ENCODE peak calls at places on chromosome 1, in six cellular contexts. One of them, this sample, is unnamed.

GRCh38 chr1:193569696-193570269 is 383.4 kb upstream of the B3GALT2 start:
- DNase-seq in BJ: peak
- DNase-seq in cardiac fibroblast: peak
- DNase-seq in CD4-positive, alpha-beta T cell: no peak
- DNase-seq in GM12865: peak
- DNase-seq in heart left ventricle: no peak
- DNase-seq in this sample: no peak

GRCh38 chr1:214416417-214417212 is 134.8 kb downstream of the PTPN14 start:
- DNase-seq in BJ: no peak
- DNase-seq in cardiac fibroblast: peak
- DNase-seq in CD4-positive, alpha-beta T cell: no peak
- DNase-seq in GM12865: no peak
- DNase-seq in heart left ventricle: no peak
- DNase-seq in this sample: no peak

GRCh38 chr1:29960156-29960755 is 723.9 kb downstream of the PTPRU start:
- DNase-seq in BJ: no peak
- DNase-seq in cardiac fibroblast: no peak
- DNase-seq in CD4-positive, alpha-beta T cell: no peak
- DNase-seq in GM12865: no peak
- DNase-seq in heart left ventricle: no peak
- DNase-seq in this sample: no peak

GRCh38 chr1:41478118-41478748 is 6.2 kb downstream of the EDN2 start:
- DNase-seq in BJ: no peak
- DNase-seq in cardiac fibroblast: no peak
- DNase-seq in CD4-positive, alpha-beta T cell: no peak
- DNase-seq in GM12865: no peak
- DNase-seq in heart left ventricle: peak
- DNase-seq in this sample: no peak

GRCh38 chr1:23392125-23392855 is 22.7 kb upstream of the ZNF436 start:
- DNase-seq in BJ: no peak
- DNase-seq in cardiac fibroblast: peak
- DNase-seq in CD4-positive, alpha-beta T cell: no peak
- DNase-seq in GM12865: no peak
- DNase-seq in heart left ventricle: no peak
- DNase-seq in this sample: no peak

GRCh38 chr1:77018386-77019156 is 151.3 kb downstream of the ST6GALNAC5 start:
- DNase-seq in BJ: no peak
- DNase-seq in cardiac fibroblast: no peak
- DNase-seq in CD4-positive, alpha-beta T cell: no peak
- DNase-seq in GM12865: no peak
- DNase-seq in heart left ventricle: no peak
- DNase-seq in this sample: no peak

GRCh38 chr1:203149188-203149840 is 21.8 kb downstream of the ADORA1 start:
- DNase-seq in BJ: no peak
- DNase-seq in cardiac fibroblast: no peak
- DNase-seq in CD4-positive, alpha-beta T cell: no peak
- DNase-seq in GM12865: no peak
- DNase-seq in heart left ventricle: no peak
- DNase-seq in this sample: no peak

GRCh38 chr1:183633676-183634343 is 1.8 kb downstream of the ARPC5 start:
- DNase-seq in BJ: peak
- DNase-seq in cardiac fibroblast: peak
- DNase-seq in CD4-positive, alpha-beta T cell: no peak
- DNase-seq in GM12865: peak
- DNase-seq in heart left ventricle: no peak
- DNase-seq in this sample: peak

GRCh38 chr1:171290611-171291010 is 23.4 kb upstream of the FMO4 start:
- DNase-seq in BJ: no peak
- DNase-seq in cardiac fibroblast: no peak
- DNase-seq in CD4-positive, alpha-beta T cell: no peak
- DNase-seq in GM12865: no peak
- DNase-seq in heart left ventricle: no peak
- DNase-seq in this sample: no peak

GRCh38 chr1:94542088-94542671 is 621 bp upstream of the F3 start:
- DNase-seq in BJ: no peak
- DNase-seq in cardiac fibroblast: peak
- DNase-seq in CD4-positive, alpha-beta T cell: no peak
- DNase-seq in GM12865: peak
- DNase-seq in heart left ventricle: peak
- DNase-seq in this sample: no peak

GRCh38 chr1:40980068-40980452 is 564 bp downstream of the CTPS1 start:
- DNase-seq in BJ: no peak
- DNase-seq in cardiac fibroblast: no peak
- DNase-seq in CD4-positive, alpha-beta T cell: no peak
- DNase-seq in GM12865: no peak
- DNase-seq in heart left ventricle: no peak
- DNase-seq in this sample: no peak

GRCh38 chr1:104100079-104100478 is 350.4 kb downstream of the AMY1C start:
- DNase-seq in BJ: no peak
- DNase-seq in cardiac fibroblast: no peak
- DNase-seq in CD4-positive, alpha-beta T cell: no peak
- DNase-seq in GM12865: no peak
- DNase-seq in heart left ventricle: no peak
- DNase-seq in this sample: no peak

GRCh38 chr1:41914515-41914914 is 4.2 kb downstream of the HIVEP3 start:
- DNase-seq in BJ: no peak
- DNase-seq in cardiac fibroblast: no peak
- DNase-seq in CD4-positive, alpha-beta T cell: no peak
- DNase-seq in GM12865: no peak
- DNase-seq in heart left ventricle: no peak
- DNase-seq in this sample: no peak

GRCh38 chr1:53639996-53640695 is 98.8 kb downstream of the GLIS1 start:
- DNase-seq in BJ: no peak
- DNase-seq in cardiac fibroblast: no peak
- DNase-seq in CD4-positive, alpha-beta T cell: no peak
- DNase-seq in GM12865: no peak
- DNase-seq in heart left ventricle: no peak
- DNase-seq in this sample: no peak

GRCh38 chr1:179767996-179768395 is 24.9 kb downstream of the FAM163A start:
- DNase-seq in BJ: no peak
- DNase-seq in cardiac fibroblast: no peak
- DNase-seq in CD4-positive, alpha-beta T cell: no peak
- DNase-seq in GM12865: no peak
- DNase-seq in heart left ventricle: no peak
- DNase-seq in this sample: no peak

GRCh38 chr1:47519971-47520370 is 82.1 kb downstream of the FOXD2 start:
- DNase-seq in BJ: no peak
- DNase-seq in cardiac fibroblast: no peak
- DNase-seq in CD4-positive, alpha-beta T cell: no peak
- DNase-seq in GM12865: no peak
- DNase-seq in heart left ventricle: no peak
- DNase-seq in this sample: no peak

GRCh38 chr1:167126811-167127210 is 32.9 kb downstream of the STYXL2 start:
- DNase-seq in BJ: no peak
- DNase-seq in cardiac fibroblast: no peak
- DNase-seq in CD4-positive, alpha-beta T cell: no peak
- DNase-seq in GM12865: no peak
- DNase-seq in heart left ventricle: peak
- DNase-seq in this sample: no peak

GRCh38 chr1:910311-910880 is 13.3 kb upstream of the SAMD11 start:
- DNase-seq in BJ: no peak
- DNase-seq in cardiac fibroblast: no peak
- DNase-seq in CD4-positive, alpha-beta T cell: no peak
- DNase-seq in GM12865: no peak
- DNase-seq in heart left ventricle: peak
- DNase-seq in this sample: no peak

GRCh38 chr1:78227705-78228260 is 182.0 kb downstream of the GIPC2 start:
- DNase-seq in BJ: no peak
- DNase-seq in cardiac fibroblast: no peak
- DNase-seq in CD4-positive, alpha-beta T cell: no peak
- DNase-seq in GM12865: no peak
- DNase-seq in heart left ventricle: no peak
- DNase-seq in this sample: no peak

GRCh38 chr1:174262747-174263241 is 103.5 kb downstream of the RABGAP1L start:
- DNase-seq in BJ: peak
- DNase-seq in cardiac fibroblast: peak
- DNase-seq in CD4-positive, alpha-beta T cell: no peak
- DNase-seq in GM12865: peak
- DNase-seq in heart left ventricle: peak
- DNase-seq in this sample: peak

GRCh38 chr1:7702365-7702764 is 68.7 kb upstream of the VAMP3 start:
- DNase-seq in BJ: no peak
- DNase-seq in cardiac fibroblast: no peak
- DNase-seq in CD4-positive, alpha-beta T cell: no peak
- DNase-seq in GM12865: no peak
- DNase-seq in heart left ventricle: no peak
- DNase-seq in this sample: no peak

GRCh38 chr1:161229896-161230295 is 4.0 kb downstream of the TOMM40L start:
- DNase-seq in BJ: no peak
- DNase-seq in cardiac fibroblast: no peak
- DNase-seq in CD4-positive, alpha-beta T cell: no peak
- DNase-seq in GM12865: no peak
- DNase-seq in heart left ventricle: no peak
- DNase-seq in this sample: no peak
- TF ChIP-seq CTCF in BJ: no peak
- TF ChIP-seq CTCF in cardiac fibroblast: no peak
- TF ChIP-seq CTCF in CD4-positive, alpha-beta T cell: no peak
- TF ChIP-seq CTCF in GM12865: no peak
- TF ChIP-seq CTCF in heart left ventricle: no peak
- TF ChIP-seq CTCF in this sample: no peak

DNA sequence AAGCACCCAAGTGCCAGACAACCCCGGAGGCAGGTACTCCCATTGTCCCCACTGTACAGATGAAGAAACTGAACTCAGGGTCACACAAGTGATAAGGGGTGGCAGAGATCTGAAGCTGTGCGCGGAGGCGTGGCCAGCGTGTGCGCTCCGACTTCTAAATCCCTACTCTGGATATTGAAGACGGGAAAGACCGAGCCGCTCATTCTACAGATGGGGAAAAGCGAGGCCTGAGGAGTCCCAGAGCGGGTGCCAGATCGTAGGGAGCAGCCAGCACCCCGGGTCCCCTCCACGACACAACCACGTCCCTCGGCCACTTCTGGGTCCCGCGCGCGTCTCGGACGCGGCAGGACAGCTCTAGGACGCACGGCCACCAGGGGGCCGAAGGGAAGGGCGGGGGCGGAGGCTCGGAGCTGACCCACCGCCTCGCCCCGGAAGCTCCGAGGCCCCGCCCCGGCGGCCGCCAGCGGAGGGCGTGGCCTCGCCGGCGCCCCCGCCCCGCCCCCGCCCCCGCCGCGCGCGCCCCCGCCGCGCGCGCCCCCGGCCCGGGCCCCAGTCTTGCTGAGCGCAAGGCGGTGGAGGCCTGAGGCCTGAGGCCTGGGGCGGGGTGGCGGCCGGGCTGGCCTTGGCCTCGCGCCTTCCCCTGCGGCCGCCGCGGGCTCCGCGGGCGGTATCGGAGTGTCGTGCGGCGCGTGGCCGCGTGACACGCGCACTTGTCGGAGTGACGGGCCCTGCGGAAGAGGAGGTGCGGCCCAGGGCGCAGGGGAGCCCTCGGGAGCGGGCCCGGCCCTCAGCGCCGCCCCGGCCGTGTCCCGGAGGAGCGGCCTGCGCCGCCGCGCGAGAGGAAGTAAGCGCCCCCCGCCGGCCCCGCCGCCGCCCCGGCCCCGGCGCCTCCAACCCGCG is at the start of gene H6PD:
- DNase-seq in BJ: no peak
- DNase-seq in cardiac fibroblast: peak
- DNase-seq in CD4-positive, alpha-beta T cell: peak
- DNase-seq in GM12865: peak
- DNase-seq in heart left ventricle: peak
- DNase-seq in this sample: peak
- TF ChIP-seq CTCF in BJ: peak
- TF ChIP-seq CTCF in cardiac fibroblast: peak
- TF ChIP-seq CTCF in CD4-positive, alpha-beta T cell: peak
- TF ChIP-seq CTCF in GM12865: peak
- TF ChIP-seq CTCF in heart left ventricle: peak
- TF ChIP-seq CTCF in this sample: peak

DNA sequence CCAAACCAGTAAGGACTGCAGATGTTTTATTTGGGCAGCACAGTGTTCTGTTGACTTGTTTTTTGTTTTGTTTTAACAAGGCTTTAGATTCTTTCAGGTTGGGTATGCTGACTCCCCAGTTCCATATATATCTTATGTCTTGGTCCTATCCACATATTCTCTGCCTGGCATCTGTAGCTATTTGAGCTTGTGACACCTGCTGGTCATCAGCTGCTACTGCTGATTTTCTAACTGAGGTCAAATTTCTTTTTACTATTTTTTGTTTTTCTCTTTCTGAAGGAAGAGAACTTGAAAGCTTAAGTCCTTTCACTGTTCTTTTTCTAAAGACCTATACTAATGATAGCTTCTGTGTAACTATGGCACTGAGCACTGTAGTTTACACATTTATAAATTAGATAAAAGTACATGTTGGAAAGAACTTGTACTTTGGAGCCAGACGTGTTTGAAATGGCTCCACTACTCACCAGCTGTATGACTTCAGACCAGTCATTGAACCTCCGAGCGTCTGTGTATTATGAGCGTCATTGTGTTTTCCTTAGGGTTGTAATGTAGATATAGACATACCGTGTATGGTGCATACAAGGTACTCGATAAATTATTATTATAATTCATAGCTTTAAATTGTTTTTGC is 109.4 kb downstream of the NRDC start:
- DNase-seq in BJ: no peak
- DNase-seq in cardiac fibroblast: peak
- DNase-seq in CD4-positive, alpha-beta T cell: no peak
- DNase-seq in GM12865: peak
- DNase-seq in heart left ventricle: no peak
- DNase-seq in this sample: peak
- TF ChIP-seq CTCF in BJ: peak
- TF ChIP-seq CTCF in cardiac fibroblast: peak
- TF ChIP-seq CTCF in CD4-positive, alpha-beta T cell: peak
- TF ChIP-seq CTCF in GM12865: peak
- TF ChIP-seq CTCF in heart left ventricle: peak
- TF ChIP-seq CTCF in this sample: peak

GRCh38 chr1:207333620-207334019 is 12.1 kb downstream of the CD55 start:
- DNase-seq in BJ: no peak
- DNase-seq in cardiac fibroblast: no peak
- DNase-seq in CD4-positive, alpha-beta T cell: no peak
- DNase-seq in GM12865: no peak
- DNase-seq in heart left ventricle: no peak
- DNase-seq in this sample: no peak

GRCh38 chr1:207336559-207337467 is 15.3 kb downstream of the CD55 start:
- DNase-seq in BJ: no peak
- DNase-seq in cardiac fibroblast: peak
- DNase-seq in CD4-positive, alpha-beta T cell: no peak
- DNase-seq in GM12865: peak
- DNase-seq in heart left ventricle: no peak
- DNase-seq in this sample: no peak

DNA sequence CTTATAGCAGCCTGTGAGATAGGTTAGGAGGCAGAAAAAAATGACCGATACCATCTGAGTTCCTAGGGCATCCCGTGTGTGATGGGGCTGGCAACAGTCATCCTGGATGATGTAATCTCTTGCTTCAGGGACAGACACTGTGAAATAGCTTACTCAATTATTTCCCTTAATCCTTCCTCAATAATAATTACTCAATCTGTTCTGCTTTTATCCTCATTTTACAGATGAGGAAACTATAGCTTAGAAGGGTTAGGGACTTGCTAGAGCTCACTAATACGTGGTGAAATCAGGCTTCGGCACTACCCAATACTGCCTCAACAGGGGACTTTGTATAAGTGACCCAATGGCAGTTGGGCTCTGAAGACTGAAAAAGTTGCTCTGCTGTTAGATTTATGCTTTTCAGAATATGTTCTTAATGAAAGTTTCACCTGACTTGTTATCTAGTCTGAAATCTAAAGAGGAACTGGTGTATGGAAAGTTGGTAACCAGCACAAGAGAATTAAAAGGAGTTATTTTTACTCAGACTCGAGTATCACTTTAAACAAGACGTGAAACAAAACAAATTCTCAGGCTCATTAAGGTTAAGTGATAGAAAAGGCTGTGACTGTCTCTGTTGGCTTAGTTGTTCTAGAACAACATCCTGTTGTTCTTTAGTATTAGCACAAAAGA is 14.4 kb downstream of the CD55 start:
- DNase-seq in BJ: no peak
- DNase-seq in cardiac fibroblast: peak
- DNase-seq in CD4-positive, alpha-beta T cell: no peak
- DNase-seq in GM12865: peak
- DNase-seq in heart left ventricle: peak
- DNase-seq in this sample: no peak
- TF ChIP-seq CTCF in BJ: no peak
- TF ChIP-seq CTCF in cardiac fibroblast: peak
- TF ChIP-seq CTCF in CD4-positive, alpha-beta T cell: no peak
- TF ChIP-seq CTCF in GM12865: peak
- TF ChIP-seq CTCF in heart left ventricle: no peak
- TF ChIP-seq CTCF in this sample: no peak

This sample was measured in Panc1.